ENCODE peak calls at places on chromosomes 11 and 22, in four cellular contexts. W is WTC11, M is K562, I is HepG2. N is an unnamed sample.

GRCh38 chr11:113862430-113862829 is 12.9 kb downstream of the USP28 start:
- DNase-seq in I (peak; percentile 79), M (no peak), W (no peak), N (peak; percentile 8)

GRCh38 chr11:16338397-16338796 is 17.9 kb downstream of the SOX6 start:
- DNase-seq in I (no peak), W (no peak), M (no peak), N (no peak)

GRCh38 chr22:30964858-30965257 is 3.7 kb downstream of the MORC2 start:
- DNase-seq in I (no peak), M (no peak), W (no peak), N (no peak)

GRCh38 chr11:62061356-62062222 is 62.2 kb upstream of the INCENP start:
- DNase-seq in I (peak; percentile 38), M (no peak), W (no peak), N (no peak)

GRCh38 chr11:20670932-20671403 is 1.6 kb downstream of the NELL1 start:
- DNase-seq in I (no peak), M (no peak), W (peak; percentile 21), N (no peak)

GRCh38 chr22:50530857-50531545 is 1.2 kb upstream of the TYMP start:
- DNase-seq in I (peak; percentile 47), M (no peak), W (peak; percentile 79), N (peak; percentile 60)

GRCh38 chr11:78187366-78188011 is 937 bp downstream of the KCTD21 start:
- DNase-seq in W (no peak), I (no peak), M (no peak), N (no peak)

GRCh38 chr22:47205081-47205491 is 442.6 kb downstream of the TBC1D22A start:
- DNase-seq in M (no peak), I (no peak), W (no peak), N (no peak)

GRCh38 chr11:1236316-1237127 is 13.7 kb downstream of the MUC5B start:
- DNase-seq in M (no peak), I (no peak), W (no peak), N (no peak)

GRCh38 chr11:108628812-108629211 is 35.2 kb upstream of the EXPH5 start:
- DNase-seq in W (no peak), I (no peak), M (no peak), N (no peak)

GRCh38 chr22:46436595-46437163 is 100.7 kb downstream of the CELSR1 start:
- DNase-seq in I (no peak), M (peak; percentile 15), W (no peak), N (no peak)

GRCh38 chr11:119571311-119571710 is 148.3 kb upstream of the THY1 start:
- DNase-seq in I (no peak), W (no peak), M (no peak), N (no peak)

GRCh38 chr11:70174846-70175764 is 28.0 kb upstream of the FADD start:
- DNase-seq in M (no peak), I (no peak), W (no peak), N (no peak)

GRCh38 chr11:113384551-113384950 is 3.0 kb upstream of the ANKK1 start:
- DNase-seq in M (no peak), I (peak; percentile 29), W (no peak), N (no peak)

GRCh38 chr11:92505689-92506088 is 281.1 kb downstream of the FAT3 start:
- DNase-seq in I (no peak), W (no peak), M (no peak), N (no peak)

GRCh38 chr11:61054927-61055562 is 47.2 kb upstream of the CD5 start:
- DNase-seq in W (no peak), I (no peak), M (no peak), N (no peak)

GRCh38 chr11:103532133-103532788 is 423.0 kb downstream of the DYNC2H1 start:
- DNase-seq in I (no peak), W (no peak), M (no peak), N (no peak)

GRCh38 chr11:133618500-133618899 is 86.2 kb upstream of the OPCML start:
- DNase-seq in M (no peak), I (no peak), W (no peak), N (no peak)

GRCh38 chr11:27524155-27524554 is 17.6 kb upstream of the LIN7C start:
- DNase-seq in I (peak; percentile 41), W (peak; percentile 42), M (no peak), N (no peak)

GRCh38 chr22:25420925-25421904 is 143.3 kb upstream of the GRK3 start:
- DNase-seq in M (no peak), I (no peak), W (peak; percentile 21), N (peak; percentile 40)

GRCh38 chr11:62402994-62403393 is 15.8 kb upstream of the SCGB1A1 start:
- DNase-seq in W (no peak), M (no peak), I (no peak), N (no peak)

GRCh38 chr11:390175-390574 is 3.8 kb upstream of the PKP3 start:
- DNase-seq in M (peak; percentile 23), W (peak; percentile 80), I (peak; percentile 50), N (no peak)

GRCh38 chr11:68328374-68329091 is 16.1 kb downstream of the LRP5 start:
- DNase-seq in I (peak; percentile 86), W (peak; percentile 63), M (no peak), N (no peak)

GRCh38 chr22:33271390-33272161 is 213.4 kb upstream of the SYN3 start:
- DNase-seq in M (no peak), I (no peak), W (no peak), N (no peak)

DNA sequence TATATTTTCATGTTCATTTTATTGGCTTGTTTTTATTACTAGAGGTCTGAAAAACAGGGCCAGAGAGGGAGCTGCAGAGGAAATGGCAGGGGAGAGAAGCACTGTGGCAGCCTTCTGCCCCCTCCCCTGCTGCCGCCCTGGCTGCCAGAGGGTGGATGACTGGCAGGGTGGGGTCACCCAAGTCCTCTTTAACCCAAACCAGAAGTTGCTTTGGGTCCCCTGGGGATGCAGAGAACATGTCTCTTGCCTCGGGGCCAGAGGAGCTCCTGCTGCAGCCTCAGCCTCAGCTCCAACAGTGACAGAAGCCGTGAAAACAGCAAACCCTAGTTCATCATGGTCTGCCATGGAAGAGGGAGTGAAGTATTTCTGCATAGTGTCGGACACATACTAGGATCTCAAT is 94.1 kb downstream of the PKNOX2 start:
- DNase-seq in I (no peak), M (no peak), W (no peak), N (no peak)
- TF ChIP-seq CTCF in I (no peak), M (no peak), W (no peak), N (no peak)

GRCh38 chr22:27422442-27422841 is 379.1 kb downstream of the MN1 start:
- DNase-seq in W (no peak), I (no peak), M (no peak), N (no peak)

GRCh38 chr22:27420186-27420816 is 381.3 kb downstream of the MN1 start:
- DNase-seq in I (no peak), M (no peak), W (no peak), N (no peak)

GRCh38 chr22:27420817-27421361 is 380.7 kb downstream of the MN1 start:
- DNase-seq in I (no peak), M (no peak), W (no peak), N (no peak)

GRCh38 chr22:27419473-27419872 is 382.1 kb downstream of the MN1 start:
- DNase-seq in W (no peak), M (no peak), I (no peak), N (no peak)

DNA sequence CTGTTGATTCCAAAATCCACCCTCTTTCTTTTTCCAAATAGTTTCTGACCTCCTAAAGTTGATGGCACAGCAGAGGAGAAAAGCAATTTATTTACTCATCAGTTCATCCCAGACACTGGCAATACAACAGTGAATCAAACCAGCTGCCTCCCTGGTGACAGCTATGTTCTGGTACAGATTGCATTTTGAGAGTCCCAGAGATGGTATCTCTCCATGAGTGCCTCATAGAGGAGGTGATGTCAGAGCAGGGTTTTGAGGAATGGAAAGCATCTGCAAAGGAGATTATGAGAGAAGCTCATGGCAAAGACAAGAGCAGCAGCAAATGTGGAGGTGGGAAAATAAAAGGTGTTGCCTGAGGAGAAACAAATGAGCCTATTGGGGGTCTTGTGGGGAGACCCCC is 377.2 kb downstream of the MN1 start:
- DNase-seq in W (no peak), M (no peak), I (no peak), N (no peak)
- TF ChIP-seq HMGXB4 in W (no peak), M (no peak), I (no peak), N (no peak)

DNA sequence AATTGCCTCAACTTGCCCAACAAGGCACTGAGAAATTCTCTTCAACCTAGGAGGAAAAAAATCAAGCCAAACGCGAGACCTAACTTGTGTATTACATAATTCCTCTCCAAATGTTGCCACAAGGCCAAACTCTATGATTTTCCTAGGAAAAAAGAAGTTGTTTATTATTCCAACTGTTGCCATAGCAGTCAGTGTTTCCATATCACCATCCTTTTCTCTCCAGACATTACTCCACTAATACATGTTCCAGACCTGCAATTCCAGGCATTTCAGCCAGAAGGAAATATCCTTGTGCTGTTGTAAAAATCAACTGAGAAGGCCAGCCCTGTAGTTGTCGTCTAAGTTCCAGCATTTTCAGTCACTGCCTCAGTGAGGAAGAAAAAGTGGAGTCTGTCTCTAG is 33.1 kb upstream of the PAMR1 start:
- DNase-seq in M (no peak), W (no peak), I (no peak), N (no peak)
- TF ChIP-seq MAX in M (no peak), W (no peak), I (no peak), N (no peak)

DNA sequence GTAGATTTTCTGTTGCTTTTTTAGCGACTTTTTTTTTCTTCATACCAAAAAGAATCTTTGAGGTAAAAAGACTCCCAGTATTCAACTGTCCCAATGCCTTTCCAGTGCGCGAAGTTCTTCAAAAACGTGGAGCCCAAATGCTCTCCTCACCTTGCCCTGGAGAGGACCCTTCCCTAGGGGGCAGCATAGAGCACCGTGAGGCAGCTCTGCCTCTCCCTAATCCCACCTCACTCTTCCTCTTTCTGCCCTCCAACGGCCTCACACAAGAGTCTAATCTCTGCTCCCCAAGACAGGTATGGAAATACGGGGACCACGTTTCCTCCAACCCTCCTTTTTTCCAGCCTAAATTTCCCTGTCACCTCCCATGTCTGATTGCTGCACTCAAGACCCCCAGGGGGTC is 117.5 kb upstream of the ALX4 start:
- DNase-seq in I (no peak), M (peak; percentile 74), W (peak; percentile 83), N (peak; percentile 8)
- TF ChIP-seq CTCF in I (peak; percentile 42), M (peak; percentile 84), W (peak; percentile 74), N (peak; percentile 40)

DNA sequence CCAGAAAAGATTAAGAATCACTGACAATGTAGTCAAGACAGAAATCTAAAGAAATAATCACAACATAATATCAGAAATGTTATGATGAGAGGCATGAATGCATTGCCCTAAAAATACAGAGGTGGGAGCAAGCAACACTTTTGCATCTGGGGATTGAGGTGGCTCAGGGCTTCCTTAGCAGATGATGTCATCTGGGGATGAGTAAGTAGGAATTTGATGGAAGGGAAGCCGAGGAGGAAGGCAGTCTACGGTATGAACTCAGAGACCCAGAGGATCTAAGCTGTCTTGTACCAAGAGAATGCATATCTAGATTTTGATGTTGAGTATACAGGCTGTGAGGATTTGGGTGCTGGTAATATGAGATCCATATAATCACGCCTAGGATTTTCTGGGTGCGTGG is 193.0 kb upstream of the SNX19 start:
- DNase-seq in I (no peak), M (no peak), W (no peak), N (no peak)
- TF ChIP-seq HMGXB4 in I (no peak), M (no peak), W (no peak), N (no peak)

GRCh38 chr11:105789579-105789978 is 179.7 kb downstream of the GRIA4 start:
- DNase-seq in W (no peak), I (no peak), M (no peak), N (no peak)

GRCh38 chr11:105790841-105791240 is 181.0 kb downstream of the GRIA4 start:
- DNase-seq in I (no peak), M (no peak), W (peak; percentile 16), N (no peak)

GRCh38 chr11:105783216-105783615 is 173.3 kb downstream of the GRIA4 start:
- DNase-seq in M (no peak), W (no peak), I (no peak), N (no peak)

GRCh38 chr11:105790021-105790420 is 180.1 kb downstream of the GRIA4 start:
- DNase-seq in W (no peak), M (no peak), I (no peak), N (no peak)

GRCh38 chr11:105786766-105787165 is 176.9 kb downstream of the GRIA4 start:
- DNase-seq in M (no peak), I (no peak), W (no peak), N (no peak)
- TF ChIP-seq MAX in M (no peak), I (no peak), W (no peak), N (no peak)